ENCODE peak calls at places on chromosomes 4 and X, in nine cellular contexts. J is adrenal gland, M is NB4, G is epithelial cell of esophagus, R is heart left ventricle, S is A549, W is left ventricle myocardium inferior, L is cardiac fibroblast, O is AG04449. C is an unnamed sample.

GRCh38 chr4:29278580-29278979 is 1441.6 kb upstream of the PCDH7 start:
- DNase-seq in J (no peak), M (no peak), G (peak), R (no peak), S (no peak), W (no peak), L (peak), O (no peak), C (no peak)

GRCh38 chr4:73836373-73837269 is at the start of gene CXCL6:
- DNase-seq in J (peak), M (peak), G (peak), R (peak), S (no peak), W (peak), L (peak), O (no peak), C (no peak)

GRCh38 chr4:123323998-123324397 is 72.6 kb upstream of the SPRY1 start:
- DNase-seq in J (no peak), M (no peak), G (no peak), R (no peak), S (no peak), W (no peak), L (no peak), O (no peak), C (no peak)

GRCh38 chr4:2335729-2336101 is 73.8 kb upstream of the MXD4 start:
- DNase-seq in J (peak), M (no peak), G (no peak), R (no peak), S (no peak), W (no peak), L (no peak), O (no peak), C (no peak)

GRCh38 chr4:152052431-152053057 is 291.7 kb upstream of the GATB start:
- DNase-seq in J (no peak), M (peak), G (no peak), R (no peak), S (no peak), W (no peak), L (peak), O (no peak), C (no peak)

GRCh38 chr4:8376361-8377102 is 64.0 kb downstream of the ACOX3 start:
- DNase-seq in J (no peak), M (no peak), G (no peak), R (no peak), S (no peak), W (peak), L (no peak), O (no peak), C (no peak)

GRCh38 chr4:108247511-108248088 is 78.9 kb upstream of the LEF1 start:
- DNase-seq in J (no peak), M (no peak), G (peak), R (peak), S (no peak), W (no peak), L (no peak), O (no peak), C (no peak)

GRCh38 chr4:6324461-6324998 is 54.9 kb downstream of the WFS1 start:
- DNase-seq in J (no peak), M (no peak), G (no peak), R (peak), S (no peak), W (no peak), L (no peak), O (no peak), C (no peak)

GRCh38 chr4:107376293-107376692 is 340.2 kb upstream of the DKK2 start:
- DNase-seq in J (no peak), M (no peak), G (no peak), R (no peak), S (no peak), W (no peak), L (no peak), O (no peak), C (no peak)

GRCh38 chr4:168257663-168258235 is 60.8 kb downstream of the DDX60 start:
- DNase-seq in J (no peak), M (peak), G (no peak), R (no peak), S (no peak), W (no peak), L (peak), O (no peak), C (no peak)

GRCh38 chr4:55386073-55386472 is 9.7 kb upstream of the TMEM165 start:
- DNase-seq in J (no peak), M (peak), G (peak), R (no peak), S (no peak), W (no peak), L (peak), O (no peak), C (peak)

GRCh38 chr4:174009686-174010451 is 273.6 kb downstream of the FBXO8 start:
- DNase-seq in J (no peak), M (no peak), G (no peak), R (no peak), S (no peak), W (no peak), L (no peak), O (no peak), C (no peak)

GRCh38 chrX:154775611-154776349 is 13.1 kb downstream of the DKC1 start:
- DNase-seq in J (no peak), M (peak), G (peak), R (no peak), S (no peak), W (peak), L (peak), O (no peak), C (no peak)

GRCh38 chr4:53321988-53322289 is 43.9 kb downstream of the SCFD2 start:
- DNase-seq in J (no peak), M (no peak), G (no peak), R (no peak), S (no peak), W (no peak), L (no peak), O (no peak), C (no peak)

GRCh38 chrX:8879750-8880149 is 78.6 kb upstream of the FAM9A start:
- DNase-seq in J (no peak), M (peak), G (peak), R (no peak), S (peak), W (no peak), L (peak), O (no peak), C (no peak)

GRCh38 chrX:10501606-10502005 is 118.8 kb downstream of the MID1 start:
- DNase-seq in J (no peak), M (no peak), G (no peak), R (no peak), S (no peak), W (no peak), L (no peak), O (no peak), C (no peak)
- H3K4me3 ChIP-seq in J (no peak), M (no peak), G (no peak), R (no peak), S (no peak), W (no peak), L (no peak), O (no peak), C (no peak)

DNA sequence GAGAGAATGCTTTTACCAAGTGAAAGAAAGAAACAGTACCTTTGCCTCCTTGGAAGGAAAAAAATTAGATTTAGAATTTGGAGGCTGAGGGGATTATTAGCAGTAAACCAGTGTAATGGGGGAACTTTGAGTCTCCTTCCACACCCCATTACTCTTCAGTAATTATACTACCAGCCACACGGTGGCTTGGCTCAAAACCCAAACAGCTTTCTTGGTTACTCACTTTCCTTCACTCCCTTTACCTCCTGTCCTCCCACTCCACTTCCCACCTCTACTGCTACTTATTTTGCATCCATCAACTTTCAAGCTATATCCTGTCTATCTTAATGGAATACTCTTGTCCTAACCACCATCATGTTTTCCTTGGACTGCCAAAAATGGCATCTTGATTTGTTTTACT is 310.6 kb upstream of the AADAT start:
- DNase-seq in J (no peak), M (no peak), G (no peak), R (no peak), S (no peak), W (no peak), L (no peak), O (no peak), C (no peak)
- TF ChIP-seq CTCF in J (no peak), M (no peak), G (no peak), R (no peak), S (no peak), W (no peak), L (no peak), O (no peak), C (no peak)

DNA sequence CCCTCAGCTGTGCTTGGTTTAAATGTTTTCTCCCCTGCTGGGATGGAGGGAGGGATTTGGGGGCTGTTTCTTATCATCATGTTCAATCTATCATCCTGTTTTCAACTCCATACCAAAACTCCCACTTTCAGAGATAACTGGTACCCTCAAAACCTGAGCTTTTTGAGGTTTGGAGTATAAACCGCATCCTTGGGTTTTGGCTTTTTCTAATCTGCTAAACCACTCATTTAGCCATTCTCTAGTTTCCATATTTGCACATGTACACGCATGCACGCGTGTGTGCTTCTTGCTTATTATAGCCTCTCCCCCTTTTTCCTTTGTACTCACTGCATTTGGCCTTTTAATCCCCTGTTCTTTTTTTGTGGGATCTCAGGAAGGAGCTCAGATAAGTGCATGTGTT is 116.7 kb upstream of the TEX13D start:
- DNase-seq in J (no peak), M (no peak), G (no peak), R (no peak), S (no peak), W (no peak), L (no peak), O (no peak), C (no peak)
- H3K4me3 ChIP-seq in J (no peak), M (no peak), G (no peak), R (no peak), S (no peak), W (no peak), L (no peak), O (no peak), C (no peak)

DNA sequence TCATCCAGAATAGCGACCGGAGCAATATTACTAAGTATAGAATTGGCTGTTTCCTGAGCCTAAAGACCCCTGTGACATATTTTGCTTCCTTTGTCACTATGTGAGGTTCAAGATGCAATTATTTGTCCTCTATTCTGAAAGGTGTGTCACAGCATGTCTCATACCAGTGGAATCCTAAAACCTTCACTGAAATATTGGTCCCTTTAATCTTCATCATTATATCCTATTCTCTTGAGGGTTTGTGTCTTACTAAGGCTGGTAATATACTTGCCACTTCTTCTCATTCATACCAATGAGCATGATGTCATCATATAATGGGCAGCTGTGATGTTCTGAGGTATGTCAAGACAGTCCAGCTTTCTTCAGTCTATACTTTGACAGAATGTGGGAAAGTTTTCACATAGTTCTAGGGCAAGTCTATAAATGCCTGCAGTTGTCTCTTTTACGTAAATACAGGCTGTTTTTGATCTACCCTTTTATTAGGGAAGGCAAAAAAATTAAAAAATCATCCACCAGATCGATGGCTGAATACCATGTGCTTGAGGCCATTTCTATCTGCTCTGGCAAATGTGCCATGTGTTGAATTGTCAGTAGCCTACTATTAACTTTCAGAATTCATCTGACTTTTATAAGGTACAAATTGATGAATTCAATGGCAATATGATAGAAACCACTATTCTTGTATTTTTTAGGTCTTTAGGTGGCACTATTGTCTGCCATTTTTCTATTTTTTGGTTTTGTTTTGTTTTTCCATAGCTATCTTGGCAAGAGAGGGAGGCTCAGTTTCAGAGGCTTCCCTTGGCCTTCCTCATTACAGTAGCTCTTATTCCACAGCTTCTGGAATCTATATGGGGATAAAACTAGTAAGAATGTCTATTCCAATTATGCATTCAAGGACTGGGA is 209.0 kb downstream of the PPARGC1A start:
- DNase-seq in J (no peak), M (no peak), G (no peak), R (no peak), S (no peak), W (no peak), L (peak), O (no peak), C (peak)
- TF ChIP-seq CTCF in J (peak), M (no peak), G (no peak), R (no peak), S (no peak), W (no peak), L (no peak), O (no peak), C (peak)

GRCh38 chrX:2960861-2961515 is 31.8 kb upstream of the ARSD start:
- DNase-seq in J (no peak), M (no peak), G (no peak), R (no peak), S (no peak), W (no peak), L (no peak), O (no peak), C (no peak)

GRCh38 chrX:2965965-2966364 is 36.8 kb upstream of the ARSD start:
- DNase-seq in J (no peak), M (peak), G (peak), R (no peak), S (no peak), W (no peak), L (no peak), O (no peak), C (no peak)

GRCh38 chrX:2967012-2967411 is 37.9 kb upstream of the ARSD start:
- DNase-seq in J (no peak), M (no peak), G (no peak), R (no peak), S (no peak), W (no peak), L (no peak), O (no peak), C (no peak)

GRCh38 chrX:2958199-2958598 is 29.1 kb upstream of the ARSD start:
- DNase-seq in J (no peak), M (no peak), G (no peak), R (no peak), S (no peak), W (no peak), L (no peak), O (no peak), C (no peak)

GRCh38 chrX:2962346-2962745 is 33.2 kb upstream of the ARSD start:
- DNase-seq in J (no peak), M (no peak), G (no peak), R (no peak), S (no peak), W (no peak), L (no peak), O (no peak), C (no peak)
- H3K4me3 ChIP-seq in J (no peak), M (no peak), G (no peak), R (no peak), S (peak), W (no peak), L (no peak), O (no peak), C (no peak)

GRCh38 chr4:101888472-101888871 is 97.9 kb downstream of the BANK1 start:
- DNase-seq in J (no peak), M (no peak), G (no peak), R (no peak), S (no peak), W (no peak), L (no peak), O (no peak), C (no peak)
- TF ChIP-seq CTCF in J (no peak), M (no peak), G (no peak), R (no peak), S (no peak), W (no peak), L (no peak), O (no peak), C (no peak)

DNA sequence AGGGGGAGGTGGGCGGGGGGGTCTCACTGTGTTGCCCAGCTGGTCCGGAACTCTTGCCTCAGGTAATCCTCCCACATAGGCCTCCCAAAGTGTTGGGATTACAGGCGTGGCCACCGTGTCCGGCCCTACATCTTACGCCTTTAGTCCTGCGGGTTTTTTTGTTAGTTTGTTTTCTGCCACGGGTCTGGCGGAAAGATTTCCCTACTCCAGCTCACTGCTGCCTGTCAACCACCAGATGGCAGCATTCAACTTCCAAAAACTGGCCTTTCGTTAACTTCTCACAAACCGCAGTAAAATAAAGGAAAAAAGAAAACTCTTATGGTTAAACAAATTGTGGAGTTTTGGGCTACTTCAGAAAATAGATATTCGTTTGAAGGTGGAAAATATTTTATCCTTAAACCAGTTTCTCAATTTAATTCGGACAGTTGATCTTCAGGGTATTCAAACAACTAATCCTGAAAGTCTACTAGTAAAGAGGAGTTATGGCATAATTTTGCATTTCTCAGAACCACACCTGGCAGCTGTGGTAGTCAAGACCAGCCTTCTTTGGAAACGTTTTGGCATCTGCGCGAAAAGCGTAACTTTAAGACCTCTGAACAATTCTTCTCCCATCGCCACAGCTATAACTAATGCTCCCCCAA is 41.1 kb downstream of the LUZP4 start:
- DNase-seq in J (peak), M (peak), G (peak), R (no peak), S (peak), W (no peak), L (peak), O (no peak), C (peak)
- H3K4me3 ChIP-seq in J (no peak), M (no peak), G (no peak), R (peak), S (peak), W (peak), L (no peak), O (peak), C (peak)

GRCh38 chr4:1318488-1319213 is 28.4 kb upstream of the UVSSA start:
- DNase-seq in J (no peak), M (no peak), G (no peak), R (peak), S (no peak), W (peak), L (no peak), O (no peak), C (no peak)
- TF ChIP-seq CTCF in J (peak), M (peak), G (peak), R (peak), S (peak), W (peak), L (peak), O (no peak), C (peak)

GRCh38 chrX:133602881-133603280 is 187.6 kb upstream of the GPC4 start:
- DNase-seq in J (no peak), M (no peak), G (no peak), R (no peak), S (no peak), W (no peak), L (no peak), O (no peak), C (no peak)

GRCh38 chrX:133601116-133601515 is 185.8 kb upstream of the GPC4 start:
- DNase-seq in J (no peak), M (no peak), G (no peak), R (no peak), S (no peak), W (no peak), L (no peak), O (no peak), C (no peak)

GRCh38 chrX:133600536-133600935 is 185.2 kb upstream of the GPC4 start:
- DNase-seq in J (no peak), M (no peak), G (no peak), R (no peak), S (no peak), W (no peak), L (no peak), O (no peak), C (no peak)

GRCh38 chrX:133594156-133594555 is 178.9 kb upstream of the GPC4 start:
- DNase-seq in J (no peak), M (no peak), G (peak), R (no peak), S (no peak), W (no peak), L (no peak), O (no peak), C (no peak)

GRCh38 chrX:133598596-133599334 is 183.5 kb upstream of the GPC4 start:
- DNase-seq in J (no peak), M (no peak), G (no peak), R (no peak), S (no peak), W (no peak), L (no peak), O (no peak), C (no peak)
- H3K4me3 ChIP-seq in J (no peak), M (no peak), G (no peak), R (no peak), S (no peak), W (no peak), L (no peak), O (no peak), C (no peak)

C was measured in AG10803.